ENCODE peak calls at places on chromosomes 7 and 10, in four cellular contexts. K is PC-3, N is fibroblast of lung, G is neural progenitor cell. C is an unnamed sample.

GRCh38 chr10:88991161-88991899 is 732 bp downstream of the FAS start:
- DNase-seq in K (peak; percentile 61), N (peak; percentile 76), G (peak; percentile 82), C (peak; percentile 90)

GRCh38 chr10:122098924-122099323 is 110.0 kb downstream of the TACC2 start:
- DNase-seq in K (no peak), N (no peak), G (no peak), C (no peak)

GRCh38 chr7:45660201-45660900 is 86.2 kb downstream of the ADCY1 start:
- DNase-seq in K (no peak), N (no peak), G (no peak), C (no peak)

GRCh38 chr7:138205614-138206150 is 129.4 kb downstream of the AKR1D1 start:
- DNase-seq in K (no peak), N (peak; percentile 34), G (no peak), C (no peak)

GRCh38 chr7:136293272-136293671 is 316.1 kb upstream of the MTPN start:
- DNase-seq in K (no peak), N (no peak), G (no peak), C (no peak)

GRCh38 chr10:113127285-113128283 is 177.5 kb downstream of the TCF7L2 start:
- DNase-seq in K (no peak), N (no peak), G (peak; percentile 89), C (no peak)

GRCh38 chr7:46507601-46508000 is 586.5 kb upstream of the IGFBP3 start:
- DNase-seq in K (no peak), N (no peak), G (peak; percentile 48), C (no peak)

GRCh38 chr7:134034652-134035051 is 92.5 kb upstream of the LRGUK start:
- DNase-seq in K (peak; percentile 84), N (no peak), G (no peak), C (no peak)

GRCh38 chr10:44628921-44629320 is 244.0 kb upstream of the CXCL12 start:
- DNase-seq in K (peak; percentile 84), N (peak; percentile 82), G (no peak), C (no peak)

GRCh38 chr7:102094311-102094710 is 192.4 kb upstream of the SH2B2 start:
- DNase-seq in K (no peak), N (no peak), G (no peak), C (no peak)

GRCh38 chr10:32943854-32944661 is 14.0 kb downstream of the ITGB1 start:
- DNase-seq in K (no peak), N (peak; percentile 50), G (peak; percentile 35), C (peak; percentile 69)

GRCh38 chr7:128938524-128939074 is 872 bp downstream of the IRF5 start:
- DNase-seq in K (no peak), N (no peak), G (peak; percentile 37), C (peak; percentile 65)

GRCh38 chr7:100612730-100613446 is 548 bp downstream of the MOSPD3 start:
- DNase-seq in K (peak; percentile 11), N (no peak), G (peak; percentile 62), C (no peak)

GRCh38 chr10:44030132-44030531 is 354.8 kb downstream of the CXCL12 start:
- DNase-seq in K (peak; percentile 30), N (no peak), G (peak; percentile 48), C (no peak)

GRCh38 chr7:46015107-46015868 is 94.2 kb upstream of the IGFBP3 start:
- DNase-seq in K (no peak), N (peak; percentile 50), G (peak; percentile 96), C (no peak)

GRCh38 chr10:22631646-22632278 is 82.6 kb downstream of the PIP4K2A start:
- DNase-seq in K (no peak), N (peak; percentile 57), G (no peak), C (no peak)

GRCh38 chr10:76336213-76336963 is 905.0 kb downstream of the LRMDA start:
- DNase-seq in K (no peak), N (no peak), G (no peak), C (peak; percentile 73)

GRCh38 chr10:76333801-76334200 is 902.4 kb downstream of the LRMDA start:
- DNase-seq in K (no peak), N (no peak), G (peak; percentile 48), C (no peak)

GRCh38 chr10:76334306-76334705 is 902.9 kb downstream of the LRMDA start:
- DNase-seq in K (no peak), N (no peak), G (no peak), C (peak; percentile 76)

GRCh38 chr10:76331742-76332141 is 900.3 kb downstream of the LRMDA start:
- DNase-seq in K (no peak), N (no peak), G (no peak), C (no peak)

GRCh38 chr10:76333331-76333730 is 901.9 kb downstream of the LRMDA start:
- DNase-seq in K (no peak), N (no peak), G (no peak), C (no peak)
- H3K4me1 ChIP-seq in K (peaks cover 45% of the 10 kb centered on the region), N (peaks cover 6% of the 10 kb centered on the region), G (peaks cover 12% of the 10 kb centered on the region), C (no peaks in the 10 kb centered on the region)

DNA sequence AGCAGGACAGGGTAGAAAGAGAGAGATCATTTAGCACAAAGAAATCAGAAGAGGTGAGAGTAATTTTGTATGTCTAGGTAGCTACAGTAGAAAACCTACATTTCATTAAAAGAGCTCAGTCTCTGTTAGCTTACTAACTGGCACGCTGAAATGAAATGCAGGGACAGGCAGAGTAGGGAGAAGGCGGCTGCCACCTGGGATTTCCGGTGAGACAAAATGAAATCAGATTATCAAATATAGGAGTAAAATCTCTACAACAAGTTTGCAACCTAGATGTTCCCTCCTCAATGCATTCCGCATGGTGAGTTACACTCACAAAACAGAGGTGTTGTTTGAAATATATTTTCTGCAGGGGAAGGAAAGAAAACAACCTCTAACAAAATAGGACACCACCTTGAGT is 55.9 kb downstream of the VOPP1 start:
- DNase-seq in K (no peak), N (no peak), G (no peak), C (no peak)
- TF ChIP-seq CTCF in K (no peak), N (no peak), G (no peak), C (no peak)

GRCh38 chr10:624312-624604 is 65.2 kb downstream of the DIP2C start:
- DNase-seq in K (no peak), N (no peak), G (no peak), C (no peak)
- H3K4me1 ChIP-seq in K (no peaks in the 10 kb centered on the region), N (peaks cover 18% of the 10 kb centered on the region), G (peaks cover 47% of the 10 kb centered on the region), C (peaks cover 77% of the 10 kb centered on the region)

GRCh38 chr7:151505433-151505832 is 14.3 kb downstream of the RHEB start:
- DNase-seq in K (peak; percentile 27), N (no peak), G (no peak), C (no peak)

GRCh38 chr7:151504715-151505326 is 14.9 kb downstream of the RHEB start:
- DNase-seq in K (no peak), N (no peak), G (no peak), C (no peak)

GRCh38 chr7:151507806-151508205 is 11.9 kb downstream of the RHEB start:
- DNase-seq in K (no peak), N (no peak), G (no peak), C (no peak)

GRCh38 chr7:151505836-151506468 is 13.7 kb downstream of the RHEB start:
- DNase-seq in K (no peak), N (no peak), G (no peak), C (no peak)

GRCh38 chr7:151506901-151507382 is 12.8 kb downstream of the RHEB start:
- DNase-seq in K (peak; percentile 54), N (no peak), G (no peak), C (peak; percentile 86)
- TF ChIP-seq CTCF in K (peak; percentile 54), N (peak; percentile 23), G (peak; percentile 41), C (no peak)

DNA sequence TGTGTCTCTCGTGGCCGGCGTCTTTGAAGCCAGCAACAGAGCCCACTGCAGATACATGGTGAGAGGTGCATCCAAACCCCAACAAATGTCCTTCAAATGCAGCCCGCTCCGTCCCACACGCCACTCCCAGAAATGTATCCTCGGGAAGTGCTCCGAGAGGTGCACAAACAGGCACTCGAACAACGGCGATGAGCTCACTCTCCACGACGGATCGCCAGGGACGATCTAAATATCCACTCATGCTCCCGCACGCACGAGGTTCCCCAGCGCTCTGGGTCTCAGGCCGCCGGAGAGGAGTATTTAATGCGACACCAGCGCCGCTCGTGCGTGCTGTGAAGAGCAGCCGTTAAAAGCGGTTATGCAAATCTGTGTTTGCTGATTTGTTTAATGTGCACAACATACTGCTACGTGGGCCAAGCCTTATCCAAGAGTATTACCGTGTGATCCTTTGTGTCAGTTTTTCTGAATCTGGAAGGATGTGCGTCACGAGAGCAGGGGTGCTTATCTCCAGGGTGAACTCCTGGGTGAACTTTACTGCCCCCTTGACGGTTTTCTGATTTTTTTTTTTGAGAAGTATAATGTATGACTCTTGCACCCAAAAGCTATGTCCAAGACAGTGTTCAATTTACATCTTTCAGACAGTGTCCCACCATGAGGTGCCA is 48.5 kb upstream of the PPP2R2D start:
- DNase-seq in K (no peak), N (no peak), G (no peak), C (peak; percentile 11)
- H3K4me1 ChIP-seq in K (no peaks in the 10 kb centered on the region), N (no peaks in the 10 kb centered on the region), G (no peaks in the 10 kb centered on the region), C (no peaks in the 10 kb centered on the region)

GRCh38 chr10:49010295-49010694 is 70.7 kb upstream of the LRRC18 start:
- DNase-seq in K (no peak), N (no peak), G (no peak), C (no peak)

GRCh38 chr10:49015700-49016099 is 76.1 kb upstream of the LRRC18 start:
- DNase-seq in K (no peak), N (no peak), G (no peak), C (no peak)

GRCh38 chr10:49011756-49012155 is 72.1 kb upstream of the LRRC18 start:
- DNase-seq in K (no peak), N (no peak), G (no peak), C (no peak)

GRCh38 chr10:49010831-49011230 is 71.2 kb upstream of the LRRC18 start:
- DNase-seq in K (no peak), N (no peak), G (no peak), C (no peak)

DNA sequence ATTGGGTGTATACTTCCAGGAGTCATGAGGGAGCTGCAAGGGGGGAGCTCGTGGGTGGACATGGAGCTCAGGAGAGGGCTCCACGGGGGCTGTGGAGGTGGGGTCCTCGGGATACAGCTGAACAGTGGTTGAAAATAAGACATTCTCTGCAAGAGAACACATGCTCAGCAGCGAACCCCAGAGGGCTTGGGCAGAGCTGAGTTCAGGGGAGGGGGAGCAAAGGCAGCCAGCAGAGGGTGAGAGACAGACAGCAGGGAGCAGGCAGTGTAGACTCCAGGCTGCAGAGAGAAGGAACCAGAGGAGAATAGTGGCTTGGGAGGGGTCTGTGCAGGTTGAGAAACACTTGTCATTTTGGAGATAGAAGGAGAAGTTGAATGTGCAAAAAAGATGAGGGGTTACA is 73.0 kb upstream of the LRRC18 start:
- DNase-seq in K (no peak), N (no peak), G (no peak), C (no peak)
- TF ChIP-seq CTCF in K (no peak), N (no peak), G (no peak), C (no peak)

GRCh38 chr10:96264938-96265337 is 6.4 kb downstream of the BLNK start:
- DNase-seq in K (no peak), N (no peak), G (no peak), C (no peak)
- H3K4me1 ChIP-seq in K (no peaks in the 10 kb centered on the region), N (no peaks in the 10 kb centered on the region), G (peaks cover 5% of the 10 kb centered on the region), C (no peaks in the 10 kb centered on the region)